ENCODE peak calls at places on chromosome 14, in four cellular contexts. G, F, T and J are unnamed samples.

GRCh38 chr14:25041484-25041883 is 8.5 kb downstream of the STXBP6 start:
- DNase-seq in T (no peak), G (no peak), F (no peak), J (no peak)

GRCh38 chr14:102922490-102923200 is at the start of gene AMN:
- DNase-seq in G (no peak), T (peak; percentile 53), F (peak; percentile 72), J (no peak)

GRCh38 chr14:44170554-44170953 is 336.5 kb downstream of the FSCB start:
- DNase-seq in G (no peak), F (no peak), T (no peak), J (no peak)

GRCh38 chr14:54572316-54572715 is 5.4 kb downstream of the SAMD4A start:
- DNase-seq in G (no peak), T (peak; percentile 60), F (no peak), J (peak; percentile 86)

GRCh38 chr14:32593290-32593942 is 264.3 kb downstream of the AKAP6 start:
- DNase-seq in T (no peak), F (no peak), G (peak; percentile 69), J (peak; percentile 51)

GRCh38 chr14:102757646-102758045 is 19.6 kb upstream of the TRAF3 start:
- DNase-seq in F (no peak), T (peak; percentile 24), G (no peak), J (no peak)

GRCh38 chr14:68655961-68656360 is 136.9 kb downstream of the ZFP36L1 start:
- DNase-seq in G (no peak), F (peak; percentile 42), T (no peak), J (no peak)

GRCh38 chr14:48384786-48385185 is 709.4 kb upstream of the MDGA2 start:
- DNase-seq in T (no peak), G (no peak), F (no peak), J (no peak)

GRCh38 chr14:106657460-106657859 is 1131.1 kb downstream of the TMEM121 start:
- DNase-seq in F (no peak), G (no peak), T (no peak), J (no peak)

GRCh38 chr14:88518592-88519512 is 36.0 kb downstream of the PTPN21 start:
- DNase-seq in F (no peak), G (peak; percentile 88), T (no peak), J (no peak)

GRCh38 chr14:98867726-98868125 is 404.3 kb downstream of the BCL11B start:
- DNase-seq in F (no peak), T (no peak), G (no peak), J (no peak)

GRCh38 chr14:52883658-52884057 is 67.2 kb downstream of the FERMT2 start:
- DNase-seq in T (no peak), G (no peak), F (no peak), J (peak; percentile 49)

GRCh38 chr14:28777773-28778606 is 11.4 kb downstream of the FOXG1 start:
- DNase-seq in G (no peak), T (peak; percentile 49), F (no peak), J (peak; percentile 71)

GRCh38 chr14:57714487-57714899 is 151.4 kb downstream of the SLC35F4 start:
- DNase-seq in F (no peak), T (peak; percentile 55), G (no peak), J (peak; percentile 99)

GRCh38 chr14:75430526-75430925 is 2.7 kb downstream of the JDP2 start:
- DNase-seq in F (no peak), T (peak; percentile 17), G (peak; percentile 58), J (no peak)

GRCh38 chr14:92649934-92650545 is 98.4 kb downstream of the LGMN start:
- DNase-seq in T (no peak), G (peak; percentile 92), F (no peak), J (no peak)

GRCh38 chr14:70317969-70318634 is 41.4 kb downstream of the COX16 start:
- DNase-seq in F (no peak), G (peak; percentile 61), T (peak; percentile 61), J (peak; percentile 81)

GRCh38 chr14:79580908-79581307 is 630.4 kb downstream of the DIO2 start:
- DNase-seq in T (no peak), F (no peak), G (no peak), J (peak; percentile 25)

GRCh38 chr14:92492261-92492660 is 21.3 kb upstream of the RIN3 start:
- DNase-seq in G (no peak), T (no peak), F (peak; percentile 26), J (no peak)

GRCh38 chr14:44785096-44785495 is 176.7 kb downstream of the KLHL28 start:
- DNase-seq in F (no peak), G (peak; percentile 11), T (no peak), J (no peak)

GRCh38 chr14:94123296-94123695 is 6.1 kb downstream of the IFI27L2 start:
- DNase-seq in G (no peak), F (no peak), T (peak; percentile 17), J (no peak)

GRCh38 chr14:94123868-94124267 is 5.5 kb downstream of the IFI27L2 start:
- DNase-seq in F (no peak), T (peak; percentile 8), G (no peak), J (no peak)

GRCh38 chr14:94126419-94126677 is 3.1 kb downstream of the IFI27L2 start:
- DNase-seq in T (no peak), F (peak; percentile 31), G (no peak), J (no peak)

GRCh38 chr14:94125659-94126418 is 3.6 kb downstream of the IFI27L2 start:
- DNase-seq in G (no peak), T (peak; percentile 12), F (peak; percentile 22), J (no peak)

GRCh38 chr14:94124582-94125377 is 4.6 kb downstream of the IFI27L2 start:
- DNase-seq in F (peak; percentile 14), T (peak; percentile 14), G (no peak), J (no peak)
- H4K5ac ChIP-seq in F (no peak overlapping the region), T (no peak overlapping the region), G (no peak overlapping the region), J (no peak overlapping the region)

DNA sequence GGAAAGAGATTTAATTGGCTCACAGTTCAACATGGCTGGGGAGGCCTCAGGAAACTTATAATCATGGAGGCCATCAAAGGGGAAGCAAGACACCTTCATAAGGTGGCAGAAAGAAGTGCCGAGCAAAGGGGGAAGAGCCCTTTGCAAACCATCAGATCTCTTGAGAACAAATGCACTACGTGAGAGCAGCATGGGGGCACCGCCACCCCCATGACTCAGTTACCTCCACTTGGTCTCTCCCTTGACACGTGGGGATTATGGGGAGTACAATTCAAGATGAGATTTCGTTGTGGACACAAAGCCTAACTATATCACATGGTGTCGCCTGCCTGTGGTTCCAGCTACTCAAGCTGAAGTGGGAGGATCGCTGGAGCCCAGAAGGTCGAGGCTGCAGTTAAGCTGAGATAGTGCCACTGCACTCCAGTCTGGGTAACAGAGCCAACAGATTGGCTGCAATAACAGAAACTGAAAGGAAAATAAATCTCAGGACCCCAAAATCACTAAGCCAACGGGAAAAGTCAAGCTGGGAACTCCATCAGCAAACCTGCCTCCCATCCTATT is 10.0 kb upstream of the CDCA4 start:
- DNase-seq in T (no peak), F (no peak), G (no peak), J (no peak)
- H3K4me2 ChIP-seq in T (no peak overlapping the region), F (no peak overlapping the region), G (no peak overlapping the region), J (no peak overlapping the region)

GRCh38 chr14:101369916-101370592 is 191.2 kb upstream of the DIO3 start:
- DNase-seq in T (no peak), G (no peak), F (no peak), J (no peak)

GRCh38 chr14:101371691-101372493 is 189.4 kb upstream of the DIO3 start:
- DNase-seq in G (no peak), T (no peak), F (no peak), J (no peak)

GRCh38 chr14:101372494-101372813 is 188.8 kb upstream of the DIO3 start:
- DNase-seq in T (no peak), F (no peak), G (no peak), J (no peak)

GRCh38 chr14:101369194-101369915 is 191.9 kb upstream of the DIO3 start:
- DNase-seq in F (no peak), G (no peak), T (no peak), J (no peak)

GRCh38 chr14:101370593-101371569 is 190.4 kb upstream of the DIO3 start:
- DNase-seq in G (no peak), T (no peak), F (no peak), J (no peak)
- H2BK120ac ChIP-seq in G (no peak overlapping the region), T (no peak overlapping the region), F (no peak overlapping the region), J (no peak overlapping the region)

GRCh38 chr14:80663541-80663940 is 278.0 kb downstream of the CEP128 start:
- DNase-seq in F (no peak), T (no peak), G (no peak), J (no peak)
- H4K5ac ChIP-seq in F (no peak overlapping the region), T (no peak overlapping the region), G (peak overlapping the region; percentile 42), J (no peak overlapping the region)